ENCODE peak calls at places on chromosomes 7 and 10, in four cellular contexts. One of them, this sample, is unnamed.

GRCh38 chr7:12111461-12112405 is 99.4 kb upstream of the TMEM106B start:
- DNase-seq in WTC11: peak; percentile 74
- DNase-seq in SK-N-SH: peak; percentile 83
- DNase-seq in GM12878: no peak
- DNase-seq in this sample: no peak

GRCh38 chr10:103884681-103885139 is 29.3 kb upstream of the SH3PXD2A start:
- DNase-seq in WTC11: peak; percentile 31
- DNase-seq in SK-N-SH: peak; percentile 68
- DNase-seq in GM12878: no peak
- DNase-seq in this sample: peak; percentile 59

GRCh38 chr10:119783665-119784027 is 57.8 kb downstream of the INPP5F start:
- DNase-seq in WTC11: no peak
- DNase-seq in SK-N-SH: no peak
- DNase-seq in GM12878: no peak
- DNase-seq in this sample: no peak

GRCh38 chr7:152667900-152668440 is 8.0 kb downstream of the XRCC2 start:
- DNase-seq in WTC11: no peak
- DNase-seq in SK-N-SH: no peak
- DNase-seq in GM12878: no peak
- DNase-seq in this sample: no peak

GRCh38 chr10:101889256-101890210 is 45.9 kb upstream of the KCNIP2 start:
- DNase-seq in WTC11: peak; percentile 90
- DNase-seq in SK-N-SH: peak; percentile 66
- DNase-seq in GM12878: peak; percentile 66
- DNase-seq in this sample: no peak

GRCh38 chr7:27636326-27637006 is 26.2 kb downstream of the HIBADH start:
- DNase-seq in WTC11: no peak
- DNase-seq in SK-N-SH: no peak
- DNase-seq in GM12878: no peak
- DNase-seq in this sample: no peak

GRCh38 chr10:6706725-6707124 is 126.6 kb upstream of the PRKCQ start:
- DNase-seq in WTC11: no peak
- DNase-seq in SK-N-SH: no peak
- DNase-seq in GM12878: no peak
- DNase-seq in this sample: no peak

GRCh38 chr10:131979821-131980270 is 1.9 kb downstream of the BNIP3 start:
- DNase-seq in WTC11: no peak
- DNase-seq in SK-N-SH: peak; percentile 56
- DNase-seq in GM12878: no peak
- DNase-seq in this sample: peak; percentile 26

GRCh38 chr7:135650831-135651573 is 11.3 kb upstream of the STMP1 start:
- DNase-seq in WTC11: no peak
- DNase-seq in SK-N-SH: no peak
- DNase-seq in GM12878: no peak
- DNase-seq in this sample: peak; percentile 83

GRCh38 chr10:45008524-45009161 is 7.9 kb downstream of the ZNF22 start:
- DNase-seq in WTC11: no peak
- DNase-seq in SK-N-SH: peak; percentile 57
- DNase-seq in GM12878: peak; percentile 35
- DNase-seq in this sample: peak; percentile 74

GRCh38 chr7:121755818-121756501 is 117.0 kb upstream of the PTPRZ1 start:
- DNase-seq in WTC11: no peak
- DNase-seq in SK-N-SH: no peak
- DNase-seq in GM12878: no peak
- DNase-seq in this sample: no peak

GRCh38 chr10:124521429-124521871 is 59.8 kb downstream of the LHPP start:
- DNase-seq in WTC11: no peak
- DNase-seq in SK-N-SH: no peak
- DNase-seq in GM12878: no peak
- DNase-seq in this sample: no peak

GRCh38 chr10:127872011-127872741 is 20.6 kb downstream of the CLRN3 start:
- DNase-seq in WTC11: no peak
- DNase-seq in SK-N-SH: no peak
- DNase-seq in GM12878: no peak
- DNase-seq in this sample: no peak

GRCh38 chr10:49605177-49605938 is 4.8 kb upstream of the SLC18A3 start:
- DNase-seq in WTC11: peak; percentile 3
- DNase-seq in SK-N-SH: peak; percentile 60
- DNase-seq in GM12878: no peak
- DNase-seq in this sample: no peak

GRCh38 chr10:29636178-29636577 is 1.4 kb upstream of the SVIL start:
- DNase-seq in WTC11: no peak
- DNase-seq in SK-N-SH: no peak
- DNase-seq in GM12878: peak; percentile 15
- DNase-seq in this sample: no peak

GRCh38 chr7:51325231-51325630 is 8.6 kb upstream of the COBL start:
- DNase-seq in WTC11: no peak
- DNase-seq in SK-N-SH: no peak
- DNase-seq in GM12878: no peak
- DNase-seq in this sample: peak; percentile 27

GRCh38 chr10:91642831-91643692 is 10.2 kb upstream of the PPP1R3C start:
- DNase-seq in WTC11: no peak
- DNase-seq in SK-N-SH: no peak
- DNase-seq in GM12878: no peak
- DNase-seq in this sample: no peak

GRCh38 chr7:157355784-157356511 is 19.1 kb downstream of the DNAJB6 start:
- DNase-seq in WTC11: no peak
- DNase-seq in SK-N-SH: peak; percentile 68
- DNase-seq in GM12878: no peak
- DNase-seq in this sample: peak; percentile 21

GRCh38 chr7:48811071-48811470 is 113.3 kb upstream of the CDC14C start:
- DNase-seq in WTC11: no peak
- DNase-seq in SK-N-SH: no peak
- DNase-seq in GM12878: no peak
- DNase-seq in this sample: no peak

GRCh38 chr10:103584216-103585010 is 90.9 kb downstream of the NEURL1 start:
- DNase-seq in WTC11: peak; percentile 43
- DNase-seq in SK-N-SH: no peak
- DNase-seq in GM12878: no peak
- DNase-seq in this sample: no peak

GRCh38 chr7:54995631-54996340 is 23.0 kb upstream of the EGFR start:
- DNase-seq in WTC11: no peak
- DNase-seq in SK-N-SH: no peak
- DNase-seq in GM12878: peak; percentile 17
- DNase-seq in this sample: no peak

GRCh38 chr10:88401671-88402347 is 181.3 kb downstream of the RNLS start:
- DNase-seq in WTC11: no peak
- DNase-seq in SK-N-SH: no peak
- DNase-seq in GM12878: no peak
- DNase-seq in this sample: no peak

GRCh38 chr10:86178401-86179142 is 188.0 kb downstream of the GRID1 start:
- DNase-seq in WTC11: peak; percentile 82
- DNase-seq in SK-N-SH: peak; percentile 68
- DNase-seq in GM12878: no peak
- DNase-seq in this sample: peak; percentile 42

GRCh38 chr7:100860702-100861615 is 6.2 kb upstream of the TRIP6 start:
- DNase-seq in WTC11: no peak
- DNase-seq in SK-N-SH: peak; percentile 36
- DNase-seq in GM12878: no peak
- DNase-seq in this sample: no peak

GRCh38 chr7:25847331-25848070 is 304.5 kb upstream of the NFE2L3 start:
- DNase-seq in WTC11: no peak
- DNase-seq in SK-N-SH: no peak
- DNase-seq in GM12878: no peak
- DNase-seq in this sample: no peak

GRCh38 chr7:116431783-116432182 is 67.8 kb upstream of the CAV2 start:
- DNase-seq in WTC11: no peak
- DNase-seq in SK-N-SH: no peak
- DNase-seq in GM12878: no peak
- DNase-seq in this sample: no peak

GRCh38 chr7:142381727-142382409 is 124.0 kb upstream of the PRSS58 start:
- DNase-seq in WTC11: no peak
- DNase-seq in SK-N-SH: no peak
- DNase-seq in GM12878: no peak
- DNase-seq in this sample: no peak

GRCh38 chr10:73601486-73601921 is 10.4 kb upstream of the USP54 start:
- DNase-seq in WTC11: no peak
- DNase-seq in SK-N-SH: no peak
- DNase-seq in GM12878: no peak
- DNase-seq in this sample: no peak

GRCh38 chr7:12549106-12549505 is 21.4 kb upstream of the SCIN start:
- DNase-seq in WTC11: no peak
- DNase-seq in SK-N-SH: no peak
- DNase-seq in GM12878: no peak
- DNase-seq in this sample: no peak

GRCh38 chr10:9228770-9229169 is 1174.3 kb downstream of the GATA3 start:
- DNase-seq in WTC11: no peak
- DNase-seq in SK-N-SH: no peak
- DNase-seq in GM12878: no peak
- DNase-seq in this sample: no peak

GRCh38 chr10:88702848-88703597 is 3.0 kb upstream of the LIPK start:
- DNase-seq in WTC11: peak; percentile 39
- DNase-seq in SK-N-SH: no peak
- DNase-seq in GM12878: no peak
- DNase-seq in this sample: peak; percentile 1

GRCh38 chr10:123884907-123885381 is 6.7 kb downstream of the CPXM2 start:
- DNase-seq in WTC11: no peak
- DNase-seq in SK-N-SH: no peak
- DNase-seq in GM12878: no peak
- DNase-seq in this sample: no peak

GRCh38 chr10:63456437-63457210 is 9.2 kb downstream of the JMJD1C start:
- DNase-seq in WTC11: no peak
- DNase-seq in SK-N-SH: no peak
- DNase-seq in GM12878: no peak
- DNase-seq in this sample: no peak

GRCh38 chr10:60828489-60828852 is 50.2 kb downstream of the CDK1 start:
- DNase-seq in WTC11: no peak
- DNase-seq in SK-N-SH: no peak
- DNase-seq in GM12878: no peak
- DNase-seq in this sample: no peak

GRCh38 chr7:71735961-71736556 is 604.1 kb downstream of the GALNT17 start:
- DNase-seq in WTC11: peak; percentile 86
- DNase-seq in SK-N-SH: peak; percentile 77
- DNase-seq in GM12878: no peak
- DNase-seq in this sample: peak; percentile 79

GRCh38 chr7:121793716-121794115 is 79.2 kb upstream of the PTPRZ1 start:
- DNase-seq in WTC11: no peak
- DNase-seq in SK-N-SH: no peak
- DNase-seq in GM12878: no peak
- DNase-seq in this sample: no peak

GRCh38 chr7:66859794-66860645 is 61.0 kb upstream of the TMEM248 start:
- DNase-seq in WTC11: no peak
- DNase-seq in SK-N-SH: no peak
- DNase-seq in GM12878: no peak
- DNase-seq in this sample: no peak

GRCh38 chr10:121514141-121514865 is 83.9 kb downstream of the FGFR2 start:
- DNase-seq in WTC11: no peak
- DNase-seq in SK-N-SH: no peak
- DNase-seq in GM12878: no peak
- DNase-seq in this sample: no peak

GRCh38 chr7:22331704-22332103 is 25.2 kb downstream of the RAPGEF5 start:
- DNase-seq in WTC11: no peak
- DNase-seq in SK-N-SH: no peak
- DNase-seq in GM12878: no peak
- DNase-seq in this sample: no peak

GRCh38 chr7:64541438-64542359 is 21.2 kb downstream of the ZNF680 start:
- DNase-seq in WTC11: no peak
- DNase-seq in SK-N-SH: no peak
- DNase-seq in GM12878: no peak
- DNase-seq in this sample: no peak

DNA sequence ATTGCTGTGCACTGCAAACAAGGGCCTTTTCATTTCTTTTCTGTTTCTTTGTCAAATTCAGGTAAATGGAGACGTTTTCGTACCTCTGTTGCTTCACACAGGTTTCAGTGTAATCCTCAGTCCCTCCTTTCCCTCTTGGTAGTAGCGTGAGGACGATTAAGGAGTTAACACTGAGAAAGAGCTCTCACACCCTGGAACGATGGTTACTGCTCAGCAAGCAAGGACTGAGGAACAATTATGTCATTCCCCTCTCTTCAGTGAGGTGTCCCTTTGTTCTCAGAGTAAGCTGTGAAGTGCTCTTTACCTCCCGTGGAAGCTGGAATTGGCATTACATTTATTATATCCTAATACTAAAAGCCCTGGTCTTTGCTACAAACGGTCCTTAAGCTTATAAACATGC is 95.9 kb downstream of the FANK1 start:
- DNase-seq in WTC11: no peak
- DNase-seq in SK-N-SH: no peak
- DNase-seq in GM12878: no peak
- DNase-seq in this sample: no peak
- TF ChIP-seq USF1 in WTC11: no peak
- TF ChIP-seq USF1 in SK-N-SH: no peak
- TF ChIP-seq USF1 in GM12878: no peak
- TF ChIP-seq USF1 in this sample: no peak

GRCh38 chr10:118564114-118564513 is 31.3 kb downstream of the PRLHR start:
- DNase-seq in WTC11: no peak
- DNase-seq in SK-N-SH: no peak
- DNase-seq in GM12878: no peak
- DNase-seq in this sample: no peak

GRCh38 chr10:118563373-118563890 is 32.0 kb downstream of the PRLHR start:
- DNase-seq in WTC11: no peak
- DNase-seq in SK-N-SH: no peak
- DNase-seq in GM12878: no peak
- DNase-seq in this sample: no peak

GRCh38 chr10:118562877-118563276 is 32.6 kb downstream of the PRLHR start:
- DNase-seq in WTC11: no peak
- DNase-seq in SK-N-SH: no peak
- DNase-seq in GM12878: no peak
- DNase-seq in this sample: no peak

GRCh38 chr10:118565301-118566075 is 30.0 kb downstream of the PRLHR start:
- DNase-seq in WTC11: no peak
- DNase-seq in SK-N-SH: no peak
- DNase-seq in GM12878: no peak
- DNase-seq in this sample: no peak

GRCh38 chr10:118564652-118565051 is 30.8 kb downstream of the PRLHR start:
- DNase-seq in WTC11: peak; percentile 73
- DNase-seq in SK-N-SH: peak; percentile 52
- DNase-seq in GM12878: no peak
- DNase-seq in this sample: peak; percentile 22
- TF ChIP-seq USF1 in WTC11: no peak
- TF ChIP-seq USF1 in SK-N-SH: no peak
- TF ChIP-seq USF1 in GM12878: no peak
- TF ChIP-seq USF1 in this sample: no peak

GRCh38 chr7:1290262-1291039 is 57.8 kb downstream of the UNCX start:
- DNase-seq in WTC11: no peak
- DNase-seq in SK-N-SH: no peak
- DNase-seq in GM12878: no peak
- DNase-seq in this sample: no peak
- TF ChIP-seq USF1 in WTC11: no peak
- TF ChIP-seq USF1 in SK-N-SH: no peak
- TF ChIP-seq USF1 in GM12878: peak; percentile 2
- TF ChIP-seq USF1 in this sample: no peak

GRCh38 chr10:95249467-95249866 is 41.3 kb downstream of the PDLIM1 start:
- DNase-seq in WTC11: no peak
- DNase-seq in SK-N-SH: no peak
- DNase-seq in GM12878: no peak
- DNase-seq in this sample: no peak
- TF ChIP-seq USF1 in WTC11: no peak
- TF ChIP-seq USF1 in SK-N-SH: no peak
- TF ChIP-seq USF1 in GM12878: no peak
- TF ChIP-seq USF1 in this sample: no peak

GRCh38 chr7:44145969-44146897 is 5.1 kb upstream of the MYL7 start:
- DNase-seq in WTC11: peak; percentile 95
- DNase-seq in SK-N-SH: peak; percentile 99
- DNase-seq in GM12878: no peak
- DNase-seq in this sample: peak; percentile 99
- TF ChIP-seq USF1 in WTC11: no peak
- TF ChIP-seq USF1 in SK-N-SH: no peak
- TF ChIP-seq USF1 in GM12878: no peak
- TF ChIP-seq USF1 in this sample: peak; percentile 53

This sample was measured in K562.